ENCODE peak calls at places on chromosomes 6 and 20, in five cellular contexts. K, A, X, D and W are unnamed samples.

GRCh38 chr6:22575190-22575589 is 5.8 kb downstream of the HDGFL1 start:
- DNase-seq in K (no peak), A (no peak), X (peak), D (no peak), W (peak)

GRCh38 chr6:27303613-27304272 is 8.3 kb downstream of the POM121L2 start:
- DNase-seq in K (no peak), A (no peak), X (peak), D (no peak), W (no peak)

GRCh38 chr20:11170025-11170424 is 496.2 kb upstream of the JAG1 start:
- DNase-seq in K (no peak), A (no peak), X (no peak), D (no peak), W (peak)

GRCh38 chr6:2748183-2748582 is 2.5 kb downstream of the MYLK4 start:
- DNase-seq in K (no peak), A (no peak), X (no peak), D (no peak), W (no peak)

GRCh38 chr6:157879873-157880254 is 56.8 kb downstream of the SNX9 start:
- DNase-seq in K (no peak), A (no peak), X (no peak), D (peak), W (no peak)

GRCh38 chr6:36986704-36987047 is 680 bp upstream of the MTCH1 start:
- DNase-seq in K (no peak), A (no peak), X (no peak), D (no peak), W (no peak)

GRCh38 chr6:26232950-26233607 is 131.9 kb upstream of the BTN3A2 start:
- DNase-seq in K (no peak), A (no peak), X (no peak), D (peak), W (peak)

GRCh38 chr6:44309092-44309491 is 4.1 kb downstream of the AARS2 start:
- DNase-seq in K (no peak), A (peak), X (peak), D (no peak), W (peak)

GRCh38 chr6:30720738-30721197 is 616 bp downstream of the TUBB start:
- DNase-seq in K (peak), A (no peak), X (peak), D (peak), W (peak)

GRCh38 chr6:37038297-37039198 is 33.1 kb downstream of the FGD2 start:
- DNase-seq in K (peak), A (no peak), X (no peak), D (peak), W (peak)

GRCh38 chr6:143967861-143968498 is 40.1 kb downstream of the PLAGL1 start:
- DNase-seq in K (no peak), A (no peak), X (peak), D (no peak), W (peak)

GRCh38 chr6:6332873-6333272 is 12.4 kb upstream of the F13A1 start:
- DNase-seq in K (no peak), A (no peak), X (no peak), D (no peak), W (no peak)

GRCh38 chr20:36573798-36574277 is 441 bp downstream of the TGIF2 start:
- DNase-seq in K (no peak), A (no peak), X (peak), D (peak), W (peak)

GRCh38 chr6:146741609-146742008 is 142.8 kb downstream of the ADGB start:
- DNase-seq in K (no peak), A (no peak), X (peak), D (no peak), W (peak)

GRCh38 chr6:97282726-97283617 is at the start of gene MMS22L:
- DNase-seq in K (peak), A (peak), X (peak), D (peak), W (peak)

GRCh38 chr6:146312606-146313005 is 231.0 kb upstream of the RAB32 start:
- DNase-seq in K (no peak), A (no peak), X (peak), D (no peak), W (no peak)

GRCh38 chr20:4070323-4071176 is 55.2 kb upstream of the RNF24 start:
- DNase-seq in K (no peak), A (no peak), X (no peak), D (no peak), W (no peak)

GRCh38 chr6:38012573-38012972 is 193.0 kb downstream of the ZFAND3 start:
- DNase-seq in K (no peak), A (peak), X (peak), D (peak), W (peak)

GRCh38 chr20:17645010-17645409 is 37.0 kb downstream of the RRBP1 start:
- DNase-seq in K (no peak), A (no peak), X (no peak), D (no peak), W (no peak)

GRCh38 chr20:1823421-1823892 is 71.8 kb upstream of the SIRPA start:
- DNase-seq in K (no peak), A (no peak), X (no peak), D (no peak), W (no peak)

GRCh38 chr6:15044948-15045347 is 200.9 kb upstream of the JARID2 start:
- DNase-seq in K (no peak), A (no peak), X (no peak), D (no peak), W (no peak)

GRCh38 chr20:3479759-3480615 is 9.2 kb downstream of the ATRN start:
- DNase-seq in K (no peak), A (no peak), X (no peak), D (no peak), W (no peak)

GRCh38 chr20:49603209-49603627 is 35.3 kb upstream of the PTGIS start:
- DNase-seq in K (no peak), A (no peak), X (peak), D (no peak), W (peak)

GRCh38 chr6:19552588-19552987 is 284.6 kb upstream of the ID4 start:
- DNase-seq in K (no peak), A (no peak), X (no peak), D (no peak), W (no peak)

GRCh38 chr6:75524322-75524972 is 30.8 kb upstream of the FILIP1 start:
- DNase-seq in K (no peak), A (peak), X (peak), D (peak), W (peak)

GRCh38 chr6:150208606-150209352 is 65.9 kb downstream of the PPP1R14C start:
- DNase-seq in K (no peak), A (no peak), X (no peak), D (no peak), W (no peak)

GRCh38 chr6:144321839-144322591 is 36.9 kb downstream of the UTRN start:
- DNase-seq in K (no peak), A (no peak), X (peak), D (peak), W (no peak)

GRCh38 chr20:48706116-48706656 is 121.6 kb downstream of the PREX1 start:
- DNase-seq in K (no peak), A (no peak), X (peak), D (no peak), W (peak)

GRCh38 chr6:137224890-137225198 is 5.7 kb upstream of the IFNGR1 start:
- DNase-seq in K (no peak), A (no peak), X (no peak), D (no peak), W (no peak)
- TF ChIP-seq CTCF in K (no peak), A (no peak), X (no peak), D (no peak), W (no peak)

GRCh38 chr6:85115876-85116275 is 334.0 kb upstream of the NT5E start:
- DNase-seq in K (no peak), A (no peak), X (no peak), D (no peak), W (no peak)

GRCh38 chr6:85113934-85114582 is 335.8 kb upstream of the NT5E start:
- DNase-seq in K (no peak), A (no peak), X (peak), D (no peak), W (peak)

GRCh38 chr6:85112540-85112939 is 337.3 kb upstream of the NT5E start:
- DNase-seq in K (no peak), A (no peak), X (no peak), D (no peak), W (no peak)

GRCh38 chr6:85116475-85116874 is 333.4 kb upstream of the NT5E start:
- DNase-seq in K (no peak), A (no peak), X (no peak), D (no peak), W (no peak)

DNA sequence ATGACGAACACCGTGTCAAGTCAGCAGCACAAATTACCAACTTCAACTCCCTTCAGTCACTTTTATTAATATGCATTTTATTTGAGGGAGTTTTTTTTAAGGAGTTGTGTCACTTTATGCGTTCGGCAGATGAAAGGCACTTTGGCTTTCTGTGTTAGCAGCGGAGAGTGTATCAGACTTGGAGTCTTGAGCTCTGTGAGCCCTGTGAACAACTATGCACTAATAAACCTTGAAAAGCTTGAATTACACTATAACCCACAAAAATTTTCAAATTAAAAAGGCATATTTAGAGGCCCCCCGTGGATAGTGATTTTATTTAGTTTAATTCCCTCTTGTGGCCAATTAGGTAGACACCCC is 335.3 kb upstream of the NT5E start:
- DNase-seq in K (no peak), A (no peak), X (peak), D (no peak), W (no peak)
- H3K4me3 ChIP-seq in K (no peak), A (no peak), X (peak), D (no peak), W (peak)

GRCh38 chr6:82363368-82364086 is at the start of gene TPBG:
- DNase-seq in K (peak), A (peak), X (peak), D (peak), W (peak)
- TF ChIP-seq CTCF in K (no peak), A (peak), X (peak), D (peak), W (peak)

DNA sequence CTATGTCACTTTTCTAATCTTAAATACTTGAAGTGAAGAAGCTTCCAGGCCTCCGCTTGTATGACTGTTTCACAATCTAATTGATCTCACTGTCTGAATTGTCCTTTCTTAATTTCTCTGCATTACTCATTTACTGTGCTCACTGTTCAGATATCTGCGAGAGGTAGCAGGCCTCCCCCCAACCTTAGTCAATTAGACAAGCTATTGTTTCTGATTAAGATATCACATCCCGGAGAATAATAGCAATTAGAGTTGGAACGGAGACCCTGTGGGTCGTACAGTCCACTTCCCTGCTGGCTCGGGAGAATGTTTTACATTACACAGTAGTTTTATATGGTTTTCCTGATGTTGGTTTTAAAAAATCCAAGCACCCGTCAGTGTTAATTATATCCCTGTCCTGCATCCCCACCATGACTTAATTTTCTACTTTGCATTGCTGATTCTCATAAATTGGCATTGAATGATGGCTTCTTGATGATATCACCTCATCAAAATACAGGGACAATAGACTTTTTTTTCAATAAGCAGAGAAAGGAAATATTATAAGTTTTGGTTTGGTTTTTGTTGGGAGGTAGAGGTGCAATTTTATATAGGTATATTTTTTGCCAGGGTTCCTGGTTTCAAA is 178.7 kb upstream of the TSHZ2 start:
- DNase-seq in K (no peak), A (no peak), X (no peak), D (no peak), W (no peak)
- H3K4me3 ChIP-seq in K (no peak), A (no peak), X (no peak), D (no peak), W (no peak)